ENCODE peak calls at places on chromosomes 12 and 14, in nine cellular contexts. One of them, this sample, is unnamed. For H3K27me3, the result is how much of the 10 kb centered on the place peaks cover.

GRCh38 chr12:123150273-123150803 is 552 bp downstream of the PITPNM2 start:
- DNase-seq in neural progenitor cell: peak
- DNase-seq in ovary: peak
- DNase-seq in heart left ventricle: peak
- DNase-seq in brain microvascular endothelial cell: no peak
- DNase-seq in upper lobe of right lung: peak
- DNase-seq in right lobe of liver: peak
- DNase-seq in CD8-positive, alpha-beta T cell: no peak
- DNase-seq in dorsolateral prefrontal cortex: no peak
- DNase-seq in this sample: peak

GRCh38 chr12:125092872-125093680 is 27.8 kb downstream of the AACS start:
- DNase-seq in heart left ventricle: no peak
- DNase-seq in ovary: no peak
- DNase-seq in upper lobe of right lung: no peak
- DNase-seq in right lobe of liver: no peak
- DNase-seq in dorsolateral prefrontal cortex: peak
- DNase-seq in neural progenitor cell: peak
- DNase-seq in CD8-positive, alpha-beta T cell: no peak
- DNase-seq in brain microvascular endothelial cell: peak
- DNase-seq in this sample: no peak

GRCh38 chr12:56161677-56162351 is 3.7 kb downstream of the MYL6 start:
- DNase-seq in right lobe of liver: no peak
- DNase-seq in ovary: no peak
- DNase-seq in dorsolateral prefrontal cortex: no peak
- DNase-seq in upper lobe of right lung: no peak
- DNase-seq in CD8-positive, alpha-beta T cell: no peak
- DNase-seq in heart left ventricle: no peak
- DNase-seq in brain microvascular endothelial cell: no peak
- DNase-seq in neural progenitor cell: peak
- DNase-seq in this sample: no peak

GRCh38 chr12:70543444-70543843 is 93.8 kb downstream of the PTPRB start:
- DNase-seq in ovary: no peak
- DNase-seq in upper lobe of right lung: no peak
- DNase-seq in CD8-positive, alpha-beta T cell: no peak
- DNase-seq in dorsolateral prefrontal cortex: no peak
- DNase-seq in neural progenitor cell: no peak
- DNase-seq in heart left ventricle: peak
- DNase-seq in brain microvascular endothelial cell: peak
- DNase-seq in right lobe of liver: no peak
- DNase-seq in this sample: no peak

GRCh38 chr12:11958216-11959091 is 112.3 kb upstream of the BCL2L14 start:
- DNase-seq in ovary: no peak
- DNase-seq in upper lobe of right lung: no peak
- DNase-seq in right lobe of liver: no peak
- DNase-seq in dorsolateral prefrontal cortex: no peak
- DNase-seq in brain microvascular endothelial cell: peak
- DNase-seq in CD8-positive, alpha-beta T cell: no peak
- DNase-seq in neural progenitor cell: no peak
- DNase-seq in heart left ventricle: no peak
- DNase-seq in this sample: no peak

GRCh38 chr12:121804417-121805111 is 755 bp downstream of the SETD1B start:
- DNase-seq in CD8-positive, alpha-beta T cell: peak
- DNase-seq in heart left ventricle: peak
- DNase-seq in upper lobe of right lung: no peak
- DNase-seq in neural progenitor cell: peak
- DNase-seq in dorsolateral prefrontal cortex: no peak
- DNase-seq in ovary: peak
- DNase-seq in right lobe of liver: peak
- DNase-seq in brain microvascular endothelial cell: no peak
- DNase-seq in this sample: peak

GRCh38 chr12:49537231-49537708 is 1.6 kb upstream of the KCNH3 start:
- DNase-seq in neural progenitor cell: no peak
- DNase-seq in heart left ventricle: no peak
- DNase-seq in brain microvascular endothelial cell: no peak
- DNase-seq in right lobe of liver: no peak
- DNase-seq in dorsolateral prefrontal cortex: no peak
- DNase-seq in CD8-positive, alpha-beta T cell: no peak
- DNase-seq in ovary: no peak
- DNase-seq in upper lobe of right lung: peak
- DNase-seq in this sample: no peak

GRCh38 chr14:38150075-38150474 is 57.6 kb upstream of the SSTR1 start:
- DNase-seq in brain microvascular endothelial cell: no peak
- DNase-seq in heart left ventricle: no peak
- DNase-seq in dorsolateral prefrontal cortex: no peak
- DNase-seq in right lobe of liver: no peak
- DNase-seq in ovary: no peak
- DNase-seq in neural progenitor cell: no peak
- DNase-seq in CD8-positive, alpha-beta T cell: no peak
- DNase-seq in upper lobe of right lung: no peak
- DNase-seq in this sample: no peak

GRCh38 chr14:60327447-60328331 is 78.7 kb downstream of the PPM1A start:
- DNase-seq in upper lobe of right lung: peak
- DNase-seq in right lobe of liver: no peak
- DNase-seq in dorsolateral prefrontal cortex: peak
- DNase-seq in brain microvascular endothelial cell: peak
- DNase-seq in CD8-positive, alpha-beta T cell: peak
- DNase-seq in neural progenitor cell: peak
- DNase-seq in ovary: no peak
- DNase-seq in heart left ventricle: peak
- DNase-seq in this sample: peak

GRCh38 chr12:12327802-12328201 is 22.2 kb downstream of the MANSC1 start:
- DNase-seq in neural progenitor cell: peak
- DNase-seq in right lobe of liver: no peak
- DNase-seq in CD8-positive, alpha-beta T cell: no peak
- DNase-seq in heart left ventricle: no peak
- DNase-seq in brain microvascular endothelial cell: peak
- DNase-seq in dorsolateral prefrontal cortex: no peak
- DNase-seq in ovary: no peak
- DNase-seq in upper lobe of right lung: no peak
- DNase-seq in this sample: peak

GRCh38 chr14:56805992-56806737 is 4.1 kb downstream of the OTX2 start:
- DNase-seq in upper lobe of right lung: no peak
- DNase-seq in CD8-positive, alpha-beta T cell: no peak
- DNase-seq in brain microvascular endothelial cell: no peak
- DNase-seq in ovary: no peak
- DNase-seq in heart left ventricle: no peak
- DNase-seq in dorsolateral prefrontal cortex: no peak
- DNase-seq in right lobe of liver: no peak
- DNase-seq in neural progenitor cell: peak
- DNase-seq in this sample: no peak

GRCh38 chr12:95304673-95305198 is 87.1 kb downstream of the VEZT start:
- DNase-seq in brain microvascular endothelial cell: no peak
- DNase-seq in CD8-positive, alpha-beta T cell: no peak
- DNase-seq in neural progenitor cell: no peak
- DNase-seq in right lobe of liver: no peak
- DNase-seq in ovary: no peak
- DNase-seq in upper lobe of right lung: no peak
- DNase-seq in heart left ventricle: no peak
- DNase-seq in dorsolateral prefrontal cortex: no peak
- DNase-seq in this sample: no peak

GRCh38 chr14:27390130-27390529 is 792.3 kb upstream of the NOVA1 start:
- DNase-seq in right lobe of liver: no peak
- DNase-seq in brain microvascular endothelial cell: no peak
- DNase-seq in upper lobe of right lung: no peak
- DNase-seq in heart left ventricle: no peak
- DNase-seq in dorsolateral prefrontal cortex: no peak
- DNase-seq in neural progenitor cell: peak
- DNase-seq in ovary: no peak
- DNase-seq in CD8-positive, alpha-beta T cell: no peak
- DNase-seq in this sample: no peak

GRCh38 chr12:124673881-124674617 is 106.6 kb upstream of the NCOR2 start:
- DNase-seq in upper lobe of right lung: no peak
- DNase-seq in ovary: peak
- DNase-seq in neural progenitor cell: no peak
- DNase-seq in right lobe of liver: no peak
- DNase-seq in dorsolateral prefrontal cortex: peak
- DNase-seq in CD8-positive, alpha-beta T cell: no peak
- DNase-seq in brain microvascular endothelial cell: no peak
- DNase-seq in heart left ventricle: no peak
- DNase-seq in this sample: no peak

GRCh38 chr12:91604897-91605296 is 422.3 kb upstream of the DCN start:
- DNase-seq in heart left ventricle: no peak
- DNase-seq in upper lobe of right lung: no peak
- DNase-seq in brain microvascular endothelial cell: no peak
- DNase-seq in neural progenitor cell: no peak
- DNase-seq in dorsolateral prefrontal cortex: no peak
- DNase-seq in ovary: no peak
- DNase-seq in right lobe of liver: no peak
- DNase-seq in CD8-positive, alpha-beta T cell: no peak
- DNase-seq in this sample: no peak

GRCh38 chr12:39990122-39991101 is 115.5 kb downstream of the SLC2A13 start:
- DNase-seq in ovary: peak
- DNase-seq in heart left ventricle: peak
- DNase-seq in upper lobe of right lung: peak
- DNase-seq in neural progenitor cell: peak
- DNase-seq in brain microvascular endothelial cell: peak
- DNase-seq in CD8-positive, alpha-beta T cell: peak
- DNase-seq in dorsolateral prefrontal cortex: peak
- DNase-seq in right lobe of liver: peak
- DNase-seq in this sample: peak

GRCh38 chr14:54354968-54355641 is 41.7 kb upstream of the CDKN3 start:
- DNase-seq in neural progenitor cell: no peak
- DNase-seq in dorsolateral prefrontal cortex: no peak
- DNase-seq in brain microvascular endothelial cell: no peak
- DNase-seq in upper lobe of right lung: no peak
- DNase-seq in ovary: no peak
- DNase-seq in heart left ventricle: no peak
- DNase-seq in CD8-positive, alpha-beta T cell: no peak
- DNase-seq in right lobe of liver: no peak
- DNase-seq in this sample: no peak

DNA sequence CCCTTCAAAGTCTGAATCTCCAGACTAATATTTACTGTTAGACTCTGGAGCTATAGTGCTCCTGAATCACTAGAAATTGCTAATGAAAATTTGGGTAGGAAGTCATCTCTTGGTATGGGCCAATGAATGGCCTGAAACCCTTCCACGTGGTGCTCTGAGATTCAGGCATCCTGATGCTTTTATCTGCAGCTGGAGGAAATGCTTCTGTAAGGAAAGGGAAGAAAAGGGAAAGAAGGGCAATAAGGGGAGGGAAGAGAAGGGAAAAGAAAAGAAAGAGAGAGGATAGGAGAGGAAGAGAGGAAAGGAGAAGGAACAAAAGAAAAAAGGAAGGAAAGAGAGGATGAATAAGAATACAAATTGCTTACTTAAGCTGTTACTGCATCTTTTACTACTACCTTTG is 182.3 kb downstream of the GRIP1 start:
- DNase-seq in neural progenitor cell: no peak
- DNase-seq in brain microvascular endothelial cell: no peak
- DNase-seq in CD8-positive, alpha-beta T cell: no peak
- DNase-seq in ovary: no peak
- DNase-seq in heart left ventricle: no peak
- DNase-seq in right lobe of liver: no peak
- DNase-seq in upper lobe of right lung: no peak
- DNase-seq in dorsolateral prefrontal cortex: no peak
- DNase-seq in this sample: no peak
- H3K27ac ChIP-seq in neural progenitor cell: no peak
- H3K27ac ChIP-seq in brain microvascular endothelial cell: no peak
- H3K27ac ChIP-seq in CD8-positive, alpha-beta T cell: no peak
- H3K27ac ChIP-seq in ovary: no peak
- H3K27ac ChIP-seq in heart left ventricle: no peak
- H3K27ac ChIP-seq in right lobe of liver: no peak
- H3K27ac ChIP-seq in upper lobe of right lung: no peak
- H3K27ac ChIP-seq in dorsolateral prefrontal cortex: no peak
- H3K27ac ChIP-seq in this sample: no peak

DNA sequence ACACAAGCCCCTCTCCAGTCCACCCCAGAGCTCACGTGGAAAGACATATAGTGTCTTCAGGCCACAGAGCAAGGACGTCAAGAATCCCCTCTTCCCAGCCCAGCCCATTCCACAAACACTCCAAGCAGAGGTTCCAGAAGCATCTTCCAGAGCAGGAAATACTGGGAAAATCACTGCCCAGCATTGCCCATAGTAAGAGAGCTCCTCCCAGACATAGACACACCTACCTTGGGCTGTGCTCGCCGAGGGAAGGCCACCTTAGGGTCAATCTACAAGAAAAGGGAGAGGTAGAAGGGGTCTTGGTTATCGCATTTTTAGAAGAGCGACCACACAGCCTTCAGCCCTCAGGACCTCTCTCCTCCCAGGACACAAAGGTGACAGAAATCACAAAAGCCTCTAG is 4.5 kb downstream of the MSI1 start:
- DNase-seq in right lobe of liver: no peak
- DNase-seq in ovary: no peak
- DNase-seq in heart left ventricle: no peak
- DNase-seq in neural progenitor cell: no peak
- DNase-seq in CD8-positive, alpha-beta T cell: no peak
- DNase-seq in brain microvascular endothelial cell: no peak
- DNase-seq in upper lobe of right lung: no peak
- DNase-seq in dorsolateral prefrontal cortex: no peak
- DNase-seq in this sample: no peak
- H3K27me3 ChIP-seq in right lobe of liver: under half
- H3K27me3 ChIP-seq in ovary: under half
- H3K27me3 ChIP-seq in heart left ventricle: under half
- H3K27me3 ChIP-seq in neural progenitor cell: under half
- H3K27me3 ChIP-seq in CD8-positive, alpha-beta T cell: under half
- H3K27me3 ChIP-seq in brain microvascular endothelial cell: under half
- H3K27me3 ChIP-seq in upper lobe of right lung: under half
- H3K27me3 ChIP-seq in dorsolateral prefrontal cortex: under half
- H3K27me3 ChIP-seq in this sample: under half

GRCh38 chr12:44827832-44828438 is 48.2 kb downstream of the NELL2 start:
- DNase-seq in right lobe of liver: no peak
- DNase-seq in brain microvascular endothelial cell: no peak
- DNase-seq in neural progenitor cell: no peak
- DNase-seq in CD8-positive, alpha-beta T cell: no peak
- DNase-seq in heart left ventricle: no peak
- DNase-seq in ovary: no peak
- DNase-seq in dorsolateral prefrontal cortex: no peak
- DNase-seq in upper lobe of right lung: no peak
- DNase-seq in this sample: no peak

GRCh38 chr12:44833561-44833960 is 42.6 kb downstream of the NELL2 start:
- DNase-seq in neural progenitor cell: peak
- DNase-seq in ovary: no peak
- DNase-seq in CD8-positive, alpha-beta T cell: no peak
- DNase-seq in heart left ventricle: no peak
- DNase-seq in right lobe of liver: no peak
- DNase-seq in dorsolateral prefrontal cortex: no peak
- DNase-seq in upper lobe of right lung: no peak
- DNase-seq in brain microvascular endothelial cell: no peak
- DNase-seq in this sample: no peak

DNA sequence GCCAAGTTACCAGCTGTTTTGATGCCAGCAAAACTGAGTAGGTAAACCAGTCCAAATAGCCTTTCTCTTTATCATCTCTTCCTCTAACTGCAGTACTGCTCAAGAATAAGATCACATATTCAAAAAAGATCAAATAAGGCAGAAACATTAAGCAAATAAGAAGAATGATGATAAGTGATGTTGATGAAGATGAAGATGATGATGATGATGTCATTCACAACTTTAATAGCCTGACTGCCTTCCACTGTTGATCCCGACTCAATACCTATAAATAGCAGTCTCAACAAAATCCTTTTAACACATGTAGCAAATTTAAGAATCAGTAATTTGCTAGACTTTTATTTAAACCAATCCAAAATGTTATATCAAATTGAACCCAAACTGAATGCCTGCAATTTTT is 47.1 kb downstream of the NELL2 start:
- DNase-seq in CD8-positive, alpha-beta T cell: no peak
- DNase-seq in neural progenitor cell: no peak
- DNase-seq in ovary: no peak
- DNase-seq in right lobe of liver: no peak
- DNase-seq in dorsolateral prefrontal cortex: no peak
- DNase-seq in heart left ventricle: no peak
- DNase-seq in brain microvascular endothelial cell: no peak
- DNase-seq in upper lobe of right lung: no peak
- DNase-seq in this sample: no peak
- H3K27ac ChIP-seq in CD8-positive, alpha-beta T cell: peak
- H3K27ac ChIP-seq in neural progenitor cell: no peak
- H3K27ac ChIP-seq in ovary: no peak
- H3K27ac ChIP-seq in right lobe of liver: no peak
- H3K27ac ChIP-seq in dorsolateral prefrontal cortex: peak
- H3K27ac ChIP-seq in heart left ventricle: no peak
- H3K27ac ChIP-seq in brain microvascular endothelial cell: no peak
- H3K27ac ChIP-seq in upper lobe of right lung: no peak
- H3K27ac ChIP-seq in this sample: no peak

GRCh38 chr12:57244306-57244696 is 6.7 kb downstream of the STAC3 start:
- DNase-seq in right lobe of liver: no peak
- DNase-seq in upper lobe of right lung: no peak
- DNase-seq in brain microvascular endothelial cell: no peak
- DNase-seq in dorsolateral prefrontal cortex: no peak
- DNase-seq in heart left ventricle: no peak
- DNase-seq in neural progenitor cell: no peak
- DNase-seq in CD8-positive, alpha-beta T cell: no peak
- DNase-seq in ovary: no peak
- DNase-seq in this sample: no peak
- H3K27me3 ChIP-seq in right lobe of liver: under half
- H3K27me3 ChIP-seq in upper lobe of right lung: under half
- H3K27me3 ChIP-seq in brain microvascular endothelial cell: under half
- H3K27me3 ChIP-seq in dorsolateral prefrontal cortex: under half
- H3K27me3 ChIP-seq in heart left ventricle: under half
- H3K27me3 ChIP-seq in neural progenitor cell: half or more
- H3K27me3 ChIP-seq in CD8-positive, alpha-beta T cell: under half
- H3K27me3 ChIP-seq in ovary: under half
- H3K27me3 ChIP-seq in this sample: under half

This sample was measured in CD8-positive, alpha-beta memory T cell.